ENCODE peak calls at places on chromosomes 12 and 14, in nine cellular contexts. Q is suprapubic skin, P is foreskin keratinocyte, R is tibial nerve, K is left lung, L is PC-3, V is GM23338, N is OCI-LY7, I is BE2C. M is an unnamed sample. For H3K4me1, the result is how much of the 10 kb centered on the place peaks cover.

GRCh38 chr14:85122690-85123089 is 407.3 kb upstream of the FLRT2 start:
- DNase-seq in Q (no peak), P (no peak), R (no peak), K (no peak), L (peak), V (no peak), N (no peak), I (no peak), M (no peak)

GRCh38 chr14:28744126-28744525 is 22.5 kb upstream of the FOXG1 start:
- DNase-seq in Q (no peak), P (peak), R (no peak), K (no peak), L (peak), V (no peak), N (no peak), I (no peak), M (no peak)

GRCh38 chr12:68786929-68787328 is 21.0 kb upstream of the MDM2 start:
- DNase-seq in Q (no peak), P (no peak), R (no peak), K (no peak), L (no peak), V (peak), N (no peak), I (no peak), M (no peak)

GRCh38 chr14:75277000-75277795 is 1.4 kb upstream of the FOS start:
- DNase-seq in Q (peak), P (peak), R (peak), K (peak), L (peak), V (peak), N (no peak), I (peak), M (peak)

GRCh38 chr14:76752744-76753143 is 8.5 kb upstream of the VASH1 start:
- DNase-seq in Q (no peak), P (no peak), R (no peak), K (no peak), L (no peak), V (no peak), N (no peak), I (no peak), M (no peak)

GRCh38 chr14:61298834-61299233 is 17.7 kb upstream of the TMEM30B start:
- DNase-seq in Q (no peak), P (no peak), R (no peak), K (no peak), L (no peak), V (no peak), N (no peak), I (no peak), M (no peak)

GRCh38 chr12:51773145-51773869 is 75.2 kb downstream of the FIGNL2 start:
- DNase-seq in Q (no peak), P (peak), R (no peak), K (no peak), L (peak), V (no peak), N (no peak), I (no peak), M (no peak)

GRCh38 chr12:91483471-91483985 is 300.9 kb upstream of the DCN start:
- DNase-seq in Q (no peak), P (no peak), R (no peak), K (no peak), L (no peak), V (no peak), N (no peak), I (no peak), M (no peak)

GRCh38 chr12:46188170-46188569 is 80.7 kb downstream of the SLC38A1 start:
- DNase-seq in Q (no peak), P (no peak), R (no peak), K (no peak), L (no peak), V (no peak), N (no peak), I (no peak), M (no peak)

GRCh38 chr12:96208346-96208745 is 14.2 kb downstream of the ELK3 start:
- DNase-seq in Q (no peak), P (no peak), R (no peak), K (no peak), L (peak), V (no peak), N (no peak), I (no peak), M (no peak)

GRCh38 chr12:53498235-53498630 is 1.0 kb downstream of the MAP3K12 start:
- DNase-seq in Q (no peak), P (no peak), R (no peak), K (no peak), L (no peak), V (no peak), N (no peak), I (no peak), M (no peak)

GRCh38 chr14:58629273-58629672 is 8.5 kb upstream of the DACT1 start:
- DNase-seq in Q (no peak), P (no peak), R (no peak), K (no peak), L (no peak), V (no peak), N (no peak), I (no peak), M (no peak)

GRCh38 chr12:51442324-51442723 is 17.7 kb downstream of the SLC4A8 start:
- DNase-seq in Q (no peak), P (no peak), R (no peak), K (no peak), L (no peak), V (no peak), N (no peak), I (no peak), M (no peak)

GRCh38 chr12:30437044-30437443 is 258.6 kb downstream of the IPO8 start:
- DNase-seq in Q (no peak), P (no peak), R (no peak), K (no peak), L (peak), V (no peak), N (no peak), I (no peak), M (no peak)

GRCh38 chr12:30438526-30439120 is 257.0 kb downstream of the IPO8 start:
- DNase-seq in Q (no peak), P (no peak), R (no peak), K (no peak), L (no peak), V (no peak), N (no peak), I (no peak), M (no peak)

GRCh38 chr12:30437616-30438015 is 258.1 kb downstream of the IPO8 start:
- DNase-seq in Q (no peak), P (no peak), R (no peak), K (no peak), L (no peak), V (no peak), N (no peak), I (no peak), M (no peak)

GRCh38 chr12:30440826-30441602 is 254.7 kb downstream of the IPO8 start:
- DNase-seq in Q (no peak), P (no peak), R (no peak), K (no peak), L (peak), V (peak), N (peak), I (peak), M (no peak)
- TF ChIP-seq CTCF in Q (no peak), P (peak), R (no peak), K (no peak), L (peak), V (peak), N (peak), I (peak), M (no peak)

GRCh38 chr14:68377056-68377455 is 415.8 kb downstream of the ZFP36L1 start:
- DNase-seq in Q (no peak), P (no peak), R (no peak), K (no peak), L (no peak), V (no peak), N (no peak), I (no peak), M (no peak)
- H3K4me1 ChIP-seq in Q (half or more), P (under half), R (under half), K (half or more), L (under half), V (under half), N (half or more), I (under half), M (under half)

GRCh38 chr14:82854131-82854530 is 1320.5 kb upstream of the SEL1L start:
- DNase-seq in Q (no peak), P (no peak), R (no peak), K (no peak), L (no peak), V (peak), N (no peak), I (no peak), M (no peak)

GRCh38 chr14:82854851-82855250 is 1321.2 kb upstream of the SEL1L start:
- DNase-seq in Q (no peak), P (no peak), R (no peak), K (no peak), L (no peak), V (no peak), N (no peak), I (no peak), M (no peak)

GRCh38 chr14:82861321-82861720 is 1327.7 kb upstream of the SEL1L start:
- DNase-seq in Q (no peak), P (no peak), R (no peak), K (no peak), L (no peak), V (no peak), N (no peak), I (no peak), M (no peak)

GRCh38 chr14:82855912-82856381 is 1322.3 kb upstream of the SEL1L start:
- DNase-seq in Q (no peak), P (peak), R (no peak), K (no peak), L (peak), V (peak), N (peak), I (peak), M (no peak)
- TF ChIP-seq CTCF in Q (no peak), P (peak), R (peak), K (no peak), L (peak), V (peak), N (peak), I (peak), M (no peak)

DNA sequence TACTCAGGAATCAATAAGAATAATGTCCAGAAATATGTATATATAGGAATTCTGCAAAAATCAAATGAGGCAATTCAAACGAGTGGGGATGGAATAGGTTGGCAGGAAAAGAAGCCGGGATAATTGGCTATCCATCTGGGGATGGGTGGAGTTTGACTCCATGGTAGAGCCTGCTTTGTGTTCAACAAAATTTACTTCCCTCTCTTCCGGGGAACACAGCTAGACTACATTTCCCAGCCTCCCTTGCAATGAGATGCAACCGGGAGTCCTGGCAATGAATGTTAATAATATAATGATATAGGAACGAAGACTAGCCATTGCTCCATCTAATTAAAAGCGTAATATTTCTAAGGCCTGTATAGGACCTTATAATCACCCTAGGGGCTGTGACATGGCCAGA is 146.6 kb downstream of the EFCAB11 start:
- DNase-seq in Q (no peak), P (no peak), R (no peak), K (no peak), L (no peak), V (peak), N (no peak), I (no peak), M (no peak)
- H3K4me1 ChIP-seq in Q (under half), P (under half), R (under half), K (under half), L (under half), V (under half), N (under half), I (under half), M (under half)

DNA sequence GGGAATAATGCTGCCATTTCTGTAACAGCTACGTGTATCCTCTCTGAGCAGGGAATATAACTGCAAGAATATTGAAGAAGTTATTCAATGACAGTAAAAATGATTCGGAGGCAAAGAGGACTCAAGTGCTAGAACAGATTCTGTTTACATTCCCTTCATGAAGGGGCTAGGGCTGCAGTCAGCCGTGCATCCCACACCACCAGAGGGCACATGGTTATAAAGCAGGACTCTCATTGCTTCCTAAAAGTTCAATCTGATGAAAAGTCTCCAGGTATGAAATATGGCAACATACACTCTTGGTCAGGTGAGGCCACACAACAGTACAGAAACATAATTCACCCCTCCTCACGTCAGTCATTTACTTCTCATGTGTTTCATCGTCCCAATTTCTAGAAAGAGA is 34.0 kb downstream of the TCHP start:
- DNase-seq in Q (no peak), P (no peak), R (no peak), K (no peak), L (peak), V (peak), N (peak), I (no peak), M (no peak)
- TF ChIP-seq CTCF in Q (no peak), P (peak), R (no peak), K (no peak), L (peak), V (peak), N (peak), I (peak), M (no peak)

GRCh38 chr12:27549231-27549800 is 25.3 kb downstream of the PPFIBP1 start:
- DNase-seq in Q (no peak), P (peak), R (no peak), K (no peak), L (peak), V (no peak), N (no peak), I (no peak), M (no peak)
- H3K4me1 ChIP-seq in Q (half or more), P (under half), R (under half), K (under half), L (under half), V (under half), N (under half), I (under half), M (under half)

DNA sequence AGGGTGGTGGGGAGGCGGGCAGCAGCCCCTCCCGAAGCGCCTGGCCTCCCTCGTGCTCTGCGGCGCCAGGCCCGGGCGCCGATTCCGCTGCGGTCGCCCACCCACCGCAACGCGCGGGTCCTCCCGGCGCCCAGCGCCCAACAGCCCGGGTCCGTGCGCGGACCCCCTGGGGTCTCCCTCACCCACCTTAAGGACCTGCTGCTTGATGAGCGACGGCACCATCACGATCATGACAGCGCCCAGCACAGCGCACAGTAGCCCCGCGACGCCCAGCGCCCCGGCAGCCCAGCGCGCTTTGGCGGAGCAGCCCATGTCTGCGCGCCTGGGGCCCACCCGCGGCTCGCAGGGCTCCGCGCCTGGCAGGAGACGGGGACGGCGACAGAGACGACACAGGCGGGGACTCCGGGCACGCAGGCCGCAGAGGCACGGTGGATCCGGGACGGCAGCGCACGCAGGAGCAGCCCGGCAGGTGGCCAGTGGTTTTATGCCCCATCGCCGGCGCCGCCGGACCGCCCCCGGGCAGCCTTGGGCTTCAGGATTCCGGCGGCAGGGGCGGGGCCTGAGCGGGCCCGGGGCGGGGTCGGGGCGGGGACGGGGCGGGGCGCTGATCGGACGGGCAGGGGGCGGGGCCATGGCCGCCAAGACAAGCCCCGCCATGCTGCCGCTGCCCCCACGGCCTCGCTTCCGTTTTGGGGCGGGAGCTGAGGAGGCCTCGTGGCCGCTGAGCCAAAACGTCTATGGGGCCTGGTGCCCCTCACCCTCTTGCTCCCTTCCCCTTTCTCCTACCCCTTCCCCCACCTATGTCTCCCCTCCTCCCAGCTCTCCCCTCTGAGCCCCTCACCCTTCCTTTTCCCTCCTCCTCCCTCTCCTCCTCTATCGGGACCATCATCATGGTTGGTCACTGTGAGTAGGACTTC is at the start of gene SCARB1:
- DNase-seq in Q (peak), P (peak), R (peak), K (peak), L (peak), V (peak), N (peak), I (peak), M (peak)
- TF ChIP-seq CTCF in Q (no peak), P (no peak), R (peak), K (no peak), L (no peak), V (no peak), N (no peak), I (no peak), M (no peak)

GRCh38 chr12:107495604-107496003 is 190.0 kb upstream of the PWP1 start:
- DNase-seq in Q (no peak), P (no peak), R (no peak), K (no peak), L (no peak), V (no peak), N (no peak), I (no peak), M (no peak)
- H3K4me1 ChIP-seq in Q (under half), P (under half), R (under half), K (under half), L (under half), V (under half), N (under half), I (under half), M (under half)

GRCh38 chr14:37585101-37585479 is 10.0 kb downstream of the FOXA1 start:
- DNase-seq in Q (no peak), P (no peak), R (no peak), K (no peak), L (peak), V (peak), N (no peak), I (no peak), M (no peak)

GRCh38 chr14:37586783-37587428 is 8.1 kb downstream of the FOXA1 start:
- DNase-seq in Q (no peak), P (no peak), R (no peak), K (no peak), L (peak), V (no peak), N (no peak), I (no peak), M (no peak)

GRCh38 chr14:37585971-37586759 is 8.9 kb downstream of the FOXA1 start:
- DNase-seq in Q (no peak), P (no peak), R (no peak), K (no peak), L (peak), V (peak), N (no peak), I (no peak), M (no peak)

GRCh38 chr14:37584211-37585100 is 10.6 kb downstream of the FOXA1 start:
- DNase-seq in Q (no peak), P (no peak), R (no peak), K (no peak), L (peak), V (peak), N (no peak), I (no peak), M (no peak)

DNA sequence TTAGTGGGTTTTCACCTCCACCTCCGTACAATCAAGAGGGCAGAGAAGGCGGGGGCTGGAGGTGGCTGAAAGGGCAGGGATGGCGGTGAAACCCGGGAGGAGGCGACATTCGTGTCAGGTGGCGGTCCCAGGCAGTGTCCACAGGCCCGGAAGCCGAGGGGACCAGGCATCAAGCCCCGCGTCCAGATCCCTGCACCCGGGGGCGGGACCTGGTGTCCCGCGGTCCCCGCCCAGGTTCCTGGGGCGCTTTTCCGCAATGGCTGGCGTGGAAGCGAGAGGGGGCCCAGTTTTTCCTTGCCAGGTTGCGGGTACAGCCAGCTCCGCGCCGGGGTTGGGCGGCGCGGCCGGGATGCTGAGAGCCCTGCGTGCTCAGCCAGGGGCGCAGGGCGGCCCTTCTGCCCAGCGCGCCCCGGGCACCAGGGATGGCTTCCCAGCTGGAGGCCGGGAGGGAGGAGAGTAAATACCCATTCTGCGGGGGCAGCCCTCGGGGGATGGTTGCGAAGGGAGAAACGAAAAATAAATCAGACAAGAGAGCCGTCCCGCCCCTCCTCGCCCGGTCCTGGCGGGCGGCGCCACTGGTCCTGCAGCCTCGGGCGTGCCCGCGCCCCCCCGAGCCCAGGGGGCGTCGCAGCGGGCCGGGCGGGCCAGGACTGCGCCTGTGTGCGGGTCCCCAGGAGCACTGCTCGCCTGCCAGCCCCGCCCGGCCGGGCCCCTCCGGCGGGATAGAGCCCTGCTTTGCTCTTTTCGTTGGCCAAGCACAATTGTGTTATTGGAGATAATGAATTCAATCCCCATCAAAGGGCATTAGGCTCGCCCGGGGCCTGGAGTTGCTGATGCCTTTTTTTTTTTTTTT is 11.5 kb downstream of the FOXA1 start:
- DNase-seq in Q (no peak), P (no peak), R (no peak), K (peak), L (peak), V (peak), N (no peak), I (no peak), M (peak)
- TF ChIP-seq CTCF in Q (no peak), P (no peak), R (no peak), K (no peak), L (no peak), V (no peak), N (no peak), I (no peak), M (no peak)